ENCODE peak calls at places on chromosomes 7 and 10, in seven cellular contexts. L, J, T, V, S, I and Q are unnamed samples.

GRCh38 chr7:72230281-72230680 is 181.9 kb downstream of the CALN1 start:
- DNase-seq in L (no peak), S (no peak), I (no peak), V (no peak), J (no peak), T (no peak), Q (no peak)

GRCh38 chr7:111529507-111530355 is 32.6 kb downstream of the IMMP2L start:
- DNase-seq in S (no peak), V (peak), I (peak), J (peak), L (no peak), T (peak), Q (no peak)

GRCh38 chr7:99539213-99539811 is 12.6 kb downstream of the FAM200A start:
- DNase-seq in I (no peak), S (no peak), L (no peak), V (no peak), T (no peak), J (no peak), Q (peak)

GRCh38 chr7:159198016-159198724 is 53.5 kb upstream of the VIPR2 start:
- DNase-seq in J (no peak), V (no peak), S (no peak), I (no peak), L (no peak), T (no peak), Q (no peak)

GRCh38 chr10:132446195-132446581 is 49.2 kb downstream of the PWWP2B start:
- DNase-seq in T (no peak), V (no peak), I (no peak), J (no peak), S (no peak), L (no peak), Q (no peak)

GRCh38 chr10:26216577-26216948 is at the start of gene GAD2:
- DNase-seq in L (no peak), I (no peak), T (no peak), S (no peak), J (no peak), V (no peak), Q (no peak)

GRCh38 chr10:117399341-117400196 is 24.3 kb upstream of the PDZD8 start:
- DNase-seq in S (no peak), I (no peak), L (no peak), V (no peak), T (no peak), J (no peak), Q (no peak)

GRCh38 chr7:8303904-8304528 is 42.0 kb upstream of the ICA1 start:
- DNase-seq in S (no peak), I (no peak), T (no peak), L (peak), V (no peak), J (no peak), Q (no peak)

GRCh38 chr10:79380125-79380917 is 33.1 kb downstream of the PPIF start:
- DNase-seq in V (peak), J (peak), L (no peak), I (peak), T (no peak), S (no peak), Q (peak)

GRCh38 chr10:116764979-116765378 is 22.6 kb upstream of the HSPA12A start:
- DNase-seq in S (no peak), V (no peak), L (no peak), I (no peak), J (no peak), T (no peak), Q (no peak)

GRCh38 chr7:33705333-33705833 is 200.0 kb upstream of the BMPER start:
- DNase-seq in L (no peak), S (no peak), J (no peak), T (no peak), V (no peak), I (no peak), Q (no peak)

GRCh38 chr7:28149291-28150101 is 31.1 kb downstream of the JAZF1 start:
- DNase-seq in V (no peak), J (no peak), L (no peak), I (no peak), T (no peak), S (no peak), Q (no peak)

GRCh38 chr7:144676492-144676891 is 159.4 kb downstream of the TPK1 start:
- DNase-seq in T (no peak), L (no peak), J (no peak), V (no peak), I (no peak), S (no peak), Q (no peak)

GRCh38 chr7:141550694-141551079 is 523 bp upstream of the AGK start:
- DNase-seq in T (no peak), L (peak), S (peak), J (peak), I (no peak), V (no peak), Q (no peak)

GRCh38 chr7:8365499-8366110 is 67.8 kb upstream of the NXPH1 start:
- DNase-seq in J (no peak), L (no peak), I (no peak), V (no peak), S (peak), T (no peak), Q (no peak)

GRCh38 chr10:127088908-127089307 is 107.5 kb downstream of the INSYN2A start:
- DNase-seq in V (no peak), I (no peak), J (no peak), L (no peak), T (no peak), S (no peak), Q (no peak)

GRCh38 chr7:1668932-1669485 is 1.1 kb upstream of the ELFN1 start:
- DNase-seq in J (no peak), T (peak), V (peak), S (no peak), L (no peak), I (peak), Q (no peak)

GRCh38 chr7:233456-234035 is 41.2 kb downstream of the FAM20C start:
- DNase-seq in J (no peak), I (peak), T (no peak), L (no peak), V (peak), S (no peak), Q (peak)

GRCh38 chr7:139589474-139589873 is 66.0 kb downstream of the CLEC2L start:
- DNase-seq in S (no peak), T (no peak), I (peak), V (no peak), J (peak), L (no peak), Q (peak)

GRCh38 chr7:155491812-155492211 is 33.9 kb downstream of the EN2 start:
- DNase-seq in T (no peak), S (no peak), V (no peak), I (no peak), L (no peak), J (no peak), Q (no peak)

GRCh38 chr10:79494871-79495270 is 17.5 kb upstream of the EIF5AL1 start:
- DNase-seq in V (no peak), J (no peak), S (no peak), I (no peak), T (no peak), L (no peak), Q (no peak)

GRCh38 chr7:47453093-47454056 is 128.5 kb downstream of the TNS3 start:
- DNase-seq in S (no peak), I (peak), L (peak), J (peak), V (peak), T (peak), Q (peak)

GRCh38 chr7:41886906-41887311 is 184.0 kb upstream of the INHBA start:
- DNase-seq in J (peak), V (peak), I (peak), L (no peak), T (peak), S (no peak), Q (peak)

DNA sequence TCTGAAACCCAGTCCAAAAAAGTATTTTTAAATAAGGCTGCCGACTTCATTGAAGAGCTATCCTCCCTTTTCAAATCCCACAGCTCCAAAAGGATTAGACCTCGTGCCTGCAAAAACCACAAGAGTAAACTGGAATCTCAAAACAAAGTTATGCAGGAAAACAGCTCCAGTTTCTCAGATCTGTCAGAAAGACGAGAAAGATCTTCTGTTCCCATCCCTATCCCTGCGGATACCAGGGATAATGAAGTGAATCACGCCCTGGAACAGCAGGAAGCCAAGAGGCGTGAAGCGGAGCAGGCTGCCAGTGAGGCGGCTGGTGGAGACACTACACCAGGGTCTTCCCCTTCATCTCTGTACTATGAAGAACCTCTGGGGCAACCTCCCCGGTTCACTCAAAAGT is 12.6 kb downstream of the MYPN start:
- DNase-seq in T (no peak), S (no peak), I (no peak), L (no peak), V (no peak), J (peak), Q (peak)
- H3K4me3 ChIP-seq in T (no peak), S (no peak), I (no peak), L (no peak), V (no peak), J (no peak), Q (peak)

GRCh38 chr10:23368816-23369640 is 24.4 kb upstream of the C10orf67 start:
- DNase-seq in V (peak), S (peak), J (no peak), L (no peak), I (no peak), T (peak), Q (peak)
- TF ChIP-seq CTCF in V (no peak), S (no peak), J (no peak), L (no peak), I (no peak), T (no peak), Q (no peak)

GRCh38 chr10:73244866-73245477 is 2.1 kb downstream of the DNAJC9 start:
- DNase-seq in L (no peak), S (peak), J (peak), V (peak), I (peak), T (no peak), Q (peak)
- H3K4me3 ChIP-seq in L (peak), S (peak), J (peak), V (peak), I (peak), T (peak), Q (peak)

DNA sequence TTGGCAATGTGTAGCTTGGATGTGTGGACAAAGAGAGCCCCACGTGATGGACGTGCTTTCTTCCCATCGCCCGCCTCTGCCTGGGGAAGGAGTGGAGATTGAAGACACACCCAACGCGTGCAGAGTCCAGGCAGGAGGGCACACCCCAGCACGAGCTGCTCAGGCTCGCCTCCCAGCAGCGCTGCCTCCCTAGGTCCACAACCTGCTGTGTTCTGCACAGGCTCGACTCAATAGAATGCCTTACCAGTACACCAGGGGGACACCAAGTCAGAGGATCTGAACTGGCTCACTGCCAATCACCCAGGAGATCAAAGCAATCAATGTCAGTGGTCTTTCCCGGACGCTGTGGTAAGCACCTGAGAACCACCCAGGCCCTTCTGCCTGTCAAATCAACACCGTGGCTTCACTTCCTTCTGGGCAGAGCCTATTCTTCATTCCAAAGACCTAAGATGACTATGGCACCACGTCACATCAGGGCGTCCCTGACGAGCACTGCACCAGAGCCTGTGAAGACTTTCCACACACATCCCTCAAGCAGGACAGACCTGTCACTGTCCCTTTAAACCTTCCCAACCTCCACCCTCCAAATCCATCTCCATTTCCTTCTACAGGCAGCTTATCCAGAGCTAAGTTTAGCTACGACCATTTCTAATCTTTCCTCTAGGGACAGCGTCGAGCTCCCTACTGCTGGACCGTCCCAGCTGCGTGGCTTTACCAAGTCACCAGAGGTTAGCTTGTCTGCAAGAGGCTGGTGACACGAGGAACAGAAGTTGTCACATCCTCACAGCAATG is 72.3 kb downstream of the AMZ1 start:
- DNase-seq in I (peak), L (peak), S (peak), V (peak), T (peak), J (peak), Q (peak)
- TF ChIP-seq CTCF in I (peak), L (no peak), S (peak), V (peak), T (peak), J (peak), Q (peak)

GRCh38 chr10:70055550-70055949 is 2.9 kb downstream of the MACROH2A2 start:
- DNase-seq in J (peak), V (no peak), S (no peak), I (no peak), L (no peak), T (peak), Q (no peak)
- H3K4me3 ChIP-seq in J (no peak), V (no peak), S (no peak), I (no peak), L (no peak), T (no peak), Q (no peak)